ENCODE peak calls at places on chromosomes 16 and 17, in four cellular contexts. W is MM.1S, B is tibial artery, P is SW 1271. A is an unnamed sample.
A peak's percentile ranks its signal among the peaks of the same experiment; 100 is the strongest.

GRCh38 chr16:52812945-52813556 is 239.6 kb downstream of the CHD9NB start:
- DNase-seq in B (no peak), P (peak; percentile 9), W (no peak), A (no peak)

GRCh38 chr16:10098991-10099390 is 83.2 kb downstream of the GRIN2A start:
- DNase-seq in P (no peak), W (no peak), B (no peak), A (no peak)

GRCh38 chr17:57166803-57167202 is 81.8 kb downstream of the AKAP1 start:
- DNase-seq in P (no peak), B (no peak), W (no peak), A (no peak)

GRCh38 chr16:30377812-30378235 is 3.2 kb downstream of the MYL11 start:
- DNase-seq in P (no peak), W (peak; percentile 63), B (peak; percentile 97), A (peak; percentile 95)

GRCh38 chr17:67801626-67802175 is 23.6 kb upstream of the BPTF start:
- DNase-seq in B (no peak), W (peak; percentile 15), P (no peak), A (peak; percentile 42)

GRCh38 chr17:18213666-18214270 is 11.7 kb upstream of the LLGL1 start:
- DNase-seq in W (no peak), B (no peak), P (no peak), A (no peak)

GRCh38 chr17:4365628-4366311 is 705 bp downstream of the UBE2G1 start:
- DNase-seq in B (no peak), W (peak; percentile 29), P (no peak), A (peak; percentile 51)

GRCh38 chr16:27818231-27818630 is 245.3 kb downstream of the GSG1L start:
- DNase-seq in B (no peak), W (no peak), P (no peak), A (no peak)

GRCh38 chr17:48023408-48024148 is 14.0 kb downstream of the COPZ2 start:
- DNase-seq in B (peak; percentile 82), P (no peak), W (peak; percentile 69), A (peak; percentile 30)

GRCh38 chr17:44221862-44222111 is 2.3 kb upstream of the UBTF start:
- DNase-seq in P (no peak), B (no peak), W (no peak), A (no peak)

GRCh38 chr17:56325561-56325960 is 172.3 kb downstream of the ANKFN1 start:
- DNase-seq in W (no peak), P (no peak), B (no peak), A (no peak)

GRCh38 chr17:43360376-43360738 is 38.4 kb upstream of the ARL4D start:
- DNase-seq in B (peak; percentile 47), P (peak; percentile 30), W (peak; percentile 66), A (no peak)

GRCh38 chr16:17858061-17858460 is 387.3 kb upstream of the XYLT1 start:
- DNase-seq in W (no peak), P (no peak), B (no peak), A (no peak)

GRCh38 chr17:72635034-72635654 is 457.3 kb downstream of the SLC39A11 start:
- DNase-seq in B (no peak), P (no peak), W (no peak), A (no peak)

GRCh38 chr17:69762359-69762758 is 312.7 kb upstream of the KCNJ16 start:
- DNase-seq in W (no peak), B (no peak), P (no peak), A (no peak)

GRCh38 chr16:87437911-87438610 is 45.9 kb downstream of the MAP1LC3B start:
- DNase-seq in W (no peak), B (no peak), P (no peak), A (no peak)

GRCh38 chr17:1820518-1821252 is 9.0 kb downstream of the SMYD4 start:
- DNase-seq in P (no peak), W (no peak), B (no peak), A (peak; percentile 52)

GRCh38 chr16:55411231-55411630 is 67.8 kb upstream of the MMP2 start:
- DNase-seq in P (no peak), W (no peak), B (no peak), A (no peak)

GRCh38 chr16:10509534-10510025 is 70.8 kb downstream of the EMP2 start:
- DNase-seq in B (peak; percentile 47), W (peak; percentile 87), P (no peak), A (peak; percentile 88)

GRCh38 chr17:9890124-9890523 is 14.9 kb downstream of the RCVRN start:
- DNase-seq in B (no peak), P (no peak), W (no peak), A (peak; percentile 50)

GRCh38 chr17:41785876-41786226 is 660 bp downstream of the JUP start:
- DNase-seq in P (no peak), W (peak; percentile 6), B (no peak), A (no peak)

GRCh38 chr17:159609-160008 is 21.8 kb downstream of the DOC2B start:
- DNase-seq in P (no peak), W (no peak), B (no peak), A (no peak)

GRCh38 chr16:4032768-4033167 is 83.5 kb downstream of the ADCY9 start:
- DNase-seq in P (no peak), B (peak; percentile 51), W (no peak), A (no peak)

GRCh38 chr17:44417553-44417952 is 28.1 kb upstream of the ITGA2B start:
- DNase-seq in P (no peak), B (no peak), W (no peak), A (peak; percentile 53)

GRCh38 chr17:3964203-3965122 is at the start of gene ATP2A3:
- DNase-seq in B (no peak), P (no peak), W (peak; percentile 77), A (peak; percentile 80)

GRCh38 chr17:30130121-30130520 is 13.5 kb downstream of the NSRP1 start:
- DNase-seq in B (no peak), P (no peak), W (no peak), A (no peak)

GRCh38 chr17:76076765-76077581 is 2.0 kb upstream of the ZACN start:
- DNase-seq in P (no peak), W (no peak), B (no peak), A (no peak)

GRCh38 chr16:4272114-4272954 is 489 bp downstream of the TFAP4 start:
- DNase-seq in B (peak; percentile 56), W (peak; percentile 36), P (no peak), A (peak; percentile 59)

GRCh38 chr16:80347900-80348299 is 192.9 kb upstream of the DYNLRB2 start:
- DNase-seq in B (peak; percentile 30), P (no peak), W (no peak), A (no peak)

GRCh38 chr16:56329887-56330286 is 95.5 kb downstream of the AMFR start:
- DNase-seq in B (no peak), W (no peak), P (no peak), A (no peak)

GRCh38 chr16:17784073-17784472 is 313.3 kb upstream of the XYLT1 start:
- DNase-seq in P (no peak), B (no peak), W (peak; percentile 18), A (peak; percentile 10)

GRCh38 chr17:78557598-78558039 is 19.6 kb downstream of the DNAH17 start:
- DNase-seq in B (no peak), W (no peak), P (no peak), A (no peak)

GRCh38 chr16:77780378-77780837 is 8.0 kb upstream of the VAT1L start:
- DNase-seq in B (no peak), W (no peak), P (peak; percentile 19), A (no peak)

GRCh38 chr17:55433029-55433628 is 11.5 kb upstream of the MMD start:
- DNase-seq in P (no peak), B (no peak), W (no peak), A (peak; percentile 56)

GRCh38 chr17:48472485-48473281 is 42.7 kb upstream of the SKAP1 start:
- DNase-seq in W (peak; percentile 73), B (no peak), P (peak; percentile 97), A (peak; percentile 34)

A was measured in GM12865.